ENCODE peak calls at places on chromosome 13, in six cellular contexts. A is GM12865; M is stimulated activated CD8-positive, alpha-beta memory T cell treated with anti-CD3 and anti-CD28 coated beads, Interleukin-12 subunit alpha, Interleukin-12 subunit beta, amount 100 ng/mL, for 4 hours; U is SW 1271; V is activated T-helper 2 cell treated with anti-CD3 and anti-CD28 coated beads, Interferon-gamma antibody, Interleukin-2, Interleukin-4, amounts not matched to agents 10 μg/mL and 5 μg/mL and 100 μg/mL, durations not matched to agents 14 hours and 24 hours and 36 hours; D is B cell. F is an unnamed sample.

GRCh38 chr13:41533676-41534075 is 76.3 kb downstream of the RGCC start:
- DNase-seq in A (no peak), M (no peak), U (no peak), V (no peak), D (no peak), F (peak)

GRCh38 chr13:70310720-70311119 is 202.5 kb upstream of the KLHL1 start:
- DNase-seq in A (peak), M (no peak), U (peak), V (no peak), D (no peak), F (no peak)

GRCh38 chr13:66415444-66415843 is 814.7 kb downstream of the PCDH9 start:
- DNase-seq in A (no peak), M (no peak), U (no peak), V (no peak), D (no peak), F (no peak)

GRCh38 chr13:37929308-37929707 is 59.7 kb upstream of the TRPC4 start:
- DNase-seq in A (no peak), M (no peak), U (no peak), V (no peak), D (no peak), F (no peak)

GRCh38 chr13:52405767-52406494 is at the start of gene THSD1:
- DNase-seq in A (peak), M (no peak), U (no peak), V (no peak), D (peak), F (no peak)

GRCh38 chr13:39483326-39483725 is 119.7 kb downstream of the LHFPL6 start:
- DNase-seq in A (no peak), M (no peak), U (no peak), V (no peak), D (no peak), F (no peak)

GRCh38 chr13:104289400-104289799 is 1223.2 kb upstream of the SLC10A2 start:
- DNase-seq in A (no peak), M (no peak), U (no peak), V (no peak), D (no peak), F (no peak)

GRCh38 chr13:113402471-113403254 is 38.7 kb upstream of the GRTP1 start:
- DNase-seq in A (no peak), M (no peak), U (no peak), V (no peak), D (no peak), F (no peak)

GRCh38 chr13:113726961-113727411 is 32.0 kb upstream of the TMEM255B start:
- DNase-seq in A (no peak), M (no peak), U (no peak), V (no peak), D (no peak), F (peak)

GRCh38 chr13:26971990-26972888 is 199.4 kb downstream of the USP12 start:
- DNase-seq in A (peak), M (no peak), U (peak), V (no peak), D (peak), F (peak)

GRCh38 chr13:106143392-106143791 is 392.1 kb downstream of the EFNB2 start:
- DNase-seq in A (no peak), M (no peak), U (no peak), V (no peak), D (no peak), F (peak)

GRCh38 chr13:85148009-85148408 is 651.2 kb downstream of the SLITRK6 start:
- DNase-seq in A (no peak), M (no peak), U (no peak), V (no peak), D (no peak), F (no peak)

GRCh38 chr13:61170791-61171330 is 244.8 kb downstream of the PCDH20 start:
- DNase-seq in A (no peak), M (no peak), U (no peak), V (no peak), D (no peak), F (no peak)

GRCh38 chr13:44974056-44974798 is 15.0 kb downstream of the NUFIP1 start:
- DNase-seq in A (peak), M (no peak), U (no peak), V (no peak), D (peak), F (peak)

GRCh38 chr13:112784811-112785418 is 95.1 kb downstream of the ATP11A start:
- DNase-seq in A (no peak), M (no peak), U (no peak), V (no peak), D (no peak), F (no peak)

GRCh38 chr13:113981201-113981605 is 7.3 kb upstream of the C13orf46 start:
- DNase-seq in A (no peak), M (no peak), U (no peak), V (no peak), D (no peak), F (no peak)

GRCh38 chr13:40082644-40083043 is 427.2 kb downstream of the COG6 start:
- DNase-seq in A (no peak), M (no peak), U (no peak), V (no peak), D (no peak), F (peak)

GRCh38 chr13:44868397-44868796 is 120.9 kb downstream of the NUFIP1 start:
- DNase-seq in A (peak), M (no peak), U (no peak), V (no peak), D (no peak), F (no peak)

GRCh38 chr13:63551731-63552130 is 2136.1 kb upstream of the PCDH20 start:
- DNase-seq in A (no peak), M (no peak), U (no peak), V (no peak), D (no peak), F (no peak)

GRCh38 chr13:77859450-77859849 is 59.2 kb downstream of the EDNRB start:
- DNase-seq in A (no peak), M (no peak), U (no peak), V (no peak), D (no peak), F (no peak)

GRCh38 chr13:96216543-96216942 is 126.6 kb downstream of the HS6ST3 start:
- DNase-seq in A (no peak), M (no peak), U (no peak), V (no peak), D (no peak), F (no peak)

GRCh38 chr13:49351871-49352270 is 92.0 kb downstream of the CAB39L start:
- DNase-seq in A (no peak), M (no peak), U (no peak), V (no peak), D (no peak), F (peak)

GRCh38 chr13:49185264-49185663 is 34.9 kb upstream of the MLNR start:
- DNase-seq in A (peak), M (no peak), U (no peak), V (no peak), D (no peak), F (peak)

GRCh38 chr13:27953671-27954405 is 15.3 kb downstream of the CDX2 start:
- DNase-seq in A (peak), M (peak), U (peak), V (peak), D (peak), F (peak)

F was measured in amniotic epithelial cell.